ENCODE peak calls at places on chromosome 16, in eight cellular contexts. F, R, X, I, K, T, W and C are unnamed samples.

GRCh38 chr16:81014672-81015071 is 7.7 kb downstream of the CENPN start:
- DNase-seq in F (no peak), R (no peak), X (no peak), I (no peak), K (no peak), T (no peak), W (no peak), C (no peak)

GRCh38 chr16:85168732-85169256 is 56.5 kb upstream of the CIBAR2 start:
- DNase-seq in F (peak), R (no peak), X (no peak), I (no peak), K (peak), T (no peak), W (no peak), C (peak)

GRCh38 chr16:27313422-27314160 is at the start of gene IL4R:
- DNase-seq in F (peak), R (no peak), X (peak), I (peak), K (peak), T (peak), W (peak), C (peak)

GRCh38 chr16:88971371-88972097 is 5.5 kb downstream of the CBFA2T3 start:
- DNase-seq in F (peak), R (no peak), X (no peak), I (no peak), K (peak), T (no peak), W (no peak), C (no peak)

GRCh38 chr16:84618428-84619102 is 687 bp upstream of the COTL1 start:
- DNase-seq in F (no peak), R (no peak), X (peak), I (peak), K (no peak), T (no peak), W (no peak), C (no peak)

GRCh38 chr16:15649727-15650018 is 372 bp upstream of the NDE1 start:
- DNase-seq in F (no peak), R (no peak), X (no peak), I (no peak), K (no peak), T (no peak), W (no peak), C (no peak)

GRCh38 chr16:84266451-84266850 is 26.6 kb upstream of the KCNG4 start:
- DNase-seq in F (peak), R (peak), X (peak), I (no peak), K (no peak), T (no peak), W (no peak), C (peak)

GRCh38 chr16:73031155-73031866 is 16.6 kb downstream of the ZFHX3 start:
- DNase-seq in F (no peak), R (no peak), X (no peak), I (no peak), K (no peak), T (no peak), W (peak), C (no peak)

GRCh38 chr16:80260906-80261311 is 279.9 kb upstream of the DYNLRB2 start:
- DNase-seq in F (no peak), R (no peak), X (no peak), I (no peak), K (no peak), T (no peak), W (no peak), C (no peak)

GRCh38 chr16:87017388-87018012 is 299.7 kb downstream of the C16orf95 start:
- DNase-seq in F (no peak), R (no peak), X (peak), I (peak), K (no peak), T (no peak), W (no peak), C (no peak)

GRCh38 chr16:47258874-47259461 is 115.2 kb upstream of the NETO2 start:
- DNase-seq in F (no peak), R (no peak), X (no peak), I (peak), K (no peak), T (no peak), W (no peak), C (peak)

GRCh38 chr16:55370762-55371482 is 46.9 kb downstream of the IRX6 start:
- DNase-seq in F (no peak), R (peak), X (no peak), I (no peak), K (peak), T (no peak), W (no peak), C (peak)

GRCh38 chr16:54847207-54847606 is 83.5 kb upstream of the IRX5 start:
- DNase-seq in F (no peak), R (no peak), X (no peak), I (no peak), K (no peak), T (no peak), W (no peak), C (no peak)

GRCh38 chr16:29809850-29810698 is 1.9 kb upstream of the PRRT2 start:
- DNase-seq in F (no peak), R (peak), X (no peak), I (no peak), K (no peak), T (peak), W (no peak), C (peak)

GRCh38 chr16:67277294-67277998 is 1.9 kb upstream of the PLEKHG4 start:
- DNase-seq in F (no peak), R (no peak), X (peak), I (peak), K (no peak), T (no peak), W (no peak), C (no peak)

GRCh38 chr16:89958068-89958467 is 9.5 kb downstream of the DEF8 start:
- DNase-seq in F (no peak), R (no peak), X (no peak), I (no peak), K (peak), T (no peak), W (no peak), C (peak)

GRCh38 chr16:67652578-67653130 is 7.4 kb downstream of the ACD start:
- DNase-seq in F (no peak), R (no peak), X (no peak), I (no peak), K (peak), T (no peak), W (no peak), C (no peak)